ENCODE peak calls at places on chromosomes 3 and 15, in ten cellular contexts. W, E, S, J, D, H, Q, I, M and C are unnamed samples. For H3K9me3 and H3K4me1, the result is how much of the 10 kb centered on the place peaks cover.

GRCh38 chr3:38649500-38650247 is at the start of gene SCN5A:
- DNase-seq in S (peak), E (peak), W (no peak), M (peak), H (peak), Q (peak), J (peak), D (no peak), I (peak), C (no peak)

GRCh38 chr15:67105065-67105951 is 39.9 kb downstream of the SMAD3 start:
- DNase-seq in W (peak), M (peak), I (peak), E (no peak), J (peak), Q (no peak), S (no peak), H (peak), D (peak), C (no peak)

GRCh38 chr3:3631114-3631513 is 168.1 kb upstream of the LRRN1 start:
- DNase-seq in W (no peak), E (no peak), D (no peak), S (no peak), I (no peak), Q (no peak), H (no peak), M (no peak), J (no peak), C (no peak)

GRCh38 chr15:57224664-57225063 is 151.6 kb upstream of the CGNL1 start:
- DNase-seq in M (no peak), H (peak), W (no peak), E (no peak), D (no peak), Q (no peak), S (no peak), J (no peak), I (no peak), C (no peak)

GRCh38 chr3:147407495-147408179 is 1.3 kb upstream of the ZIC4 start:
- DNase-seq in J (no peak), S (no peak), W (no peak), D (no peak), M (no peak), H (no peak), I (no peak), E (no peak), Q (no peak), C (no peak)

GRCh38 chr15:78930577-78931388 is 14.1 kb downstream of the CTSH start:
- DNase-seq in S (no peak), Q (no peak), W (no peak), J (no peak), E (no peak), I (peak), M (peak), H (peak), D (no peak), C (no peak)

GRCh38 chr3:129003578-129004112 is 2.5 kb downstream of the EFCC1 start:
- DNase-seq in D (peak), Q (peak), S (peak), E (peak), M (no peak), H (peak), I (peak), J (peak), W (no peak), C (peak)

GRCh38 chr3:197490098-197490497 is 65.7 kb downstream of the BDH1 start:
- DNase-seq in J (no peak), H (peak), W (no peak), S (no peak), M (no peak), I (peak), E (no peak), D (no peak), Q (no peak), C (no peak)

GRCh38 chr15:87827126-87827525 is 429.4 kb downstream of the NTRK3 start:
- DNase-seq in J (no peak), H (peak), W (no peak), D (no peak), Q (no peak), I (no peak), M (no peak), S (no peak), E (no peak), C (no peak)

GRCh38 chr15:52496776-52497470 is 31.8 kb downstream of the MYO5A start:
- DNase-seq in E (no peak), H (peak), D (no peak), Q (no peak), J (no peak), M (no peak), I (peak), W (no peak), S (no peak), C (no peak)

GRCh38 chr15:34239151-34239761 is 14.4 kb downstream of the EMC4 start:
- DNase-seq in Q (no peak), I (peak), M (no peak), W (no peak), S (no peak), D (no peak), H (peak), E (no peak), J (no peak), C (no peak)

GRCh38 chr3:112685435-112685834 is 44.5 kb upstream of the CCDC80 start:
- DNase-seq in Q (no peak), D (no peak), E (no peak), H (peak), S (no peak), M (no peak), I (no peak), W (no peak), J (no peak), C (no peak)

GRCh38 chr15:77025066-77025435 is 30.1 kb downstream of the PSTPIP1 start:
- DNase-seq in Q (peak), I (no peak), E (peak), W (peak), S (no peak), H (no peak), M (no peak), D (no peak), J (no peak), C (no peak)

GRCh38 chr3:185688808-185689207 is 102.7 kb downstream of the SENP2 start:
- DNase-seq in S (no peak), J (no peak), E (no peak), M (no peak), H (peak), D (no peak), I (peak), W (no peak), Q (no peak), C (no peak)

GRCh38 chr15:39285663-39286062 is 295.2 kb upstream of the THBS1 start:
- DNase-seq in D (no peak), H (no peak), S (no peak), W (no peak), Q (no peak), E (no peak), I (no peak), J (no peak), M (no peak), C (no peak)

GRCh38 chr3:157373783-157374182 is 62.9 kb upstream of the PTX3 start:
- DNase-seq in J (no peak), W (no peak), S (no peak), I (no peak), H (no peak), Q (no peak), M (no peak), E (no peak), D (no peak), C (no peak)

GRCh38 chr15:60865507-60865906 is 363.6 kb downstream of the RORA start:
- DNase-seq in E (no peak), D (no peak), W (no peak), Q (no peak), J (no peak), S (no peak), I (no peak), H (no peak), M (no peak), C (no peak)

GRCh38 chr15:29115093-29115991 is 154.3 kb downstream of the NSMCE3 start:
- DNase-seq in I (no peak), M (no peak), E (no peak), W (no peak), D (no peak), S (no peak), Q (no peak), J (no peak), H (no peak), C (no peak)

GRCh38 chr15:39177561-39177960 is 403.3 kb upstream of the THBS1 start:
- DNase-seq in M (no peak), D (no peak), E (no peak), W (no peak), J (no peak), Q (no peak), S (no peak), H (peak), I (no peak), C (no peak)

GRCh38 chr3:167882057-167882667 is 146.6 kb downstream of the SERPINI1 start:
- DNase-seq in E (no peak), Q (no peak), M (no peak), S (no peak), J (no peak), W (no peak), I (peak), D (no peak), H (peak), C (peak)

GRCh38 chr15:88882745-88883144 is 12.6 kb downstream of the HAPLN3 start:
- DNase-seq in H (peak), Q (no peak), I (no peak), S (no peak), W (no peak), D (no peak), M (no peak), E (no peak), J (no peak), C (no peak)

GRCh38 chr15:78448441-78449219 is 10.6 kb downstream of the IREB2 start:
- DNase-seq in I (no peak), J (no peak), D (no peak), E (no peak), M (no peak), Q (no peak), S (no peak), H (no peak), W (no peak), C (no peak)

GRCh38 chr3:50323092-50323600 is 601 bp upstream of the HYAL2 start:
- DNase-seq in M (no peak), D (no peak), H (no peak), Q (no peak), S (no peak), E (no peak), W (peak), I (no peak), J (no peak), C (no peak)

GRCh38 chr3:107987036-107987557 is 103.7 kb downstream of the CD47 start:
- DNase-seq in J (peak), E (no peak), Q (no peak), W (peak), D (peak), M (peak), S (no peak), I (peak), H (peak), C (no peak)

GRCh38 chr3:11944052-11944673 is 60.0 kb upstream of the SYN2 start:
- DNase-seq in D (no peak), H (peak), S (no peak), I (peak), W (no peak), M (no peak), J (peak), E (no peak), Q (no peak), C (no peak)

GRCh38 chr3:190229632-190230424 is 92.4 kb downstream of the CLDN1 start:
- DNase-seq in E (no peak), W (no peak), H (peak), M (no peak), I (peak), Q (no peak), J (no peak), D (no peak), S (no peak), C (no peak)

GRCh38 chr15:65077981-65078352 is 1.4 kb downstream of the KBTBD13 start:
- DNase-seq in D (peak), M (peak), I (peak), S (peak), H (no peak), W (peak), J (peak), Q (peak), E (peak), C (no peak)

GRCh38 chr15:40291088-40291574 is 8.3 kb upstream of the ANKRD63 start:
- DNase-seq in W (no peak), I (peak), S (no peak), E (peak), M (no peak), Q (peak), J (peak), H (peak), D (peak), C (no peak)

GRCh38 chr3:154979327-154979726 is 100.8 kb upstream of the MME start:
- DNase-seq in M (no peak), H (no peak), W (no peak), E (no peak), I (no peak), S (no peak), J (no peak), D (no peak), Q (no peak), C (no peak)
- H3K9me3 ChIP-seq in M (under half), H (under half), W (under half), E (under half), I (under half), S (under half), J (under half), D (under half), Q (under half), C (under half)

GRCh38 chr15:101210466-101210865 is 41.4 kb downstream of the CHSY1 start:
- DNase-seq in H (no peak), M (no peak), W (no peak), Q (no peak), D (no peak), J (no peak), I (no peak), E (no peak), S (no peak), C (no peak)
- H3K4me1 ChIP-seq in H (under half), M (under half), W (under half), Q (under half), D (under half), J (under half), I (under half), E (under half), S (under half), C (under half)

DNA sequence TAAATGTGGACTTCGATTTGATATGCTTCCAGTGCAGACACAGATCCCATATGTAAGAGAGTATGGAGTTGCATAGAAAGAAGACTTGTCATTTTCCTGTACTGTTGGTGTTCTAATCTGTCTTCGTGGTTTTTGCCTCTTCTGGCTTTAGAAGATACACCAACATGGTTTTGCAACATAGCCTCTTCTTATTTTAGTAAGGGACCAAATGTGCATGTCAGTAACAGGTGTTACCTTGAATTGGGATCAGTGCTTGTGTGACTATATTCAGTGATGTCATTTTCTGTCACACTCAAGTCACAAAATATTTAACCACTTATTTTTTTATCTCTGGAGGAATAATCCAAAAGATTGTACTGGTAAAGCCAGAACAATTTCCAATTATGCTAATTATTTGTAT is 140.4 kb downstream of the SNRPN start:
- DNase-seq in W (no peak), E (no peak), S (no peak), H (no peak), Q (no peak), J (no peak), I (no peak), D (no peak), M (no peak), C (no peak)
- H3K9me3 ChIP-seq in W (under half), E (under half), S (under half), H (under half), Q (under half), J (under half), I (under half), D (half or more), M (half or more), C (under half)

GRCh38 chr15:75921732-75922703 is 18.3 kb downstream of the FBXO22 start:
- DNase-seq in E (peak), I (peak), M (no peak), W (peak), J (peak), D (peak), Q (no peak), S (no peak), H (peak), C (peak)
- H3K4me1 ChIP-seq in E (under half), I (under half), M (under half), W (under half), J (under half), D (under half), Q (under half), S (under half), H (under half), C (under half)